ENCODE peak calls at places on chromosomes 11 and 22, in eight cellular contexts. F is H7, U is brain microvascular endothelial cell, D is tibial artery, K is ovary, Z is SK-N-MC, E is SJSA1, H is mammary epithelial cell. S is an unnamed sample.

GRCh38 chr11:2304156-2305139 is 2.6 kb downstream of the TSPAN32 start:
- DNase-seq in K (peak; percentile 34), F (peak; percentile 48), Z (no peak), H (no peak), E (no peak), D (no peak), U (no peak), S (no peak)

GRCh38 chr11:47399860-47400812 is 8.3 kb upstream of the SLC39A13 start:
- DNase-seq in K (peak; percentile 65), Z (no peak), U (no peak), D (peak; percentile 19), H (no peak), F (peak; percentile 96), E (no peak), S (no peak)

GRCh38 chr11:112421854-112422253 is 161.2 kb upstream of the PLET1 start:
- DNase-seq in U (no peak), D (no peak), H (no peak), K (no peak), Z (no peak), E (no peak), F (no peak), S (no peak)

GRCh38 chr11:43359432-43359818 is 705 bp downstream of the TTC17 start:
- DNase-seq in E (no peak), U (peak; percentile 17), H (peak; percentile 36), F (no peak), D (no peak), K (no peak), Z (no peak), S (peak; percentile 39)

GRCh38 chr22:27473533-27473932 is 328.0 kb downstream of the MN1 start:
- DNase-seq in D (no peak), Z (no peak), F (no peak), H (peak; percentile 85), U (no peak), E (no peak), K (no peak), S (no peak)

GRCh38 chr22:24271406-24271760 is 752 bp downstream of the SPECC1L start:
- DNase-seq in D (peak; percentile 64), E (no peak), Z (no peak), F (no peak), K (no peak), U (no peak), H (peak; percentile 30), S (peak; percentile 41)

GRCh38 chr11:3904228-3904627 is 48.8 kb downstream of the STIM1 start:
- DNase-seq in K (no peak), U (no peak), H (peak; percentile 66), Z (no peak), F (no peak), D (no peak), E (peak; percentile 33), S (no peak)

GRCh38 chr22:25903294-25903693 is 161.3 kb downstream of the MYO18B start:
- DNase-seq in K (no peak), U (no peak), Z (no peak), D (no peak), E (no peak), F (peak; percentile 82), H (no peak), S (no peak)

GRCh38 chr22:20957691-20958440 is 9.2 kb upstream of the AIFM3 start:
- DNase-seq in E (no peak), H (no peak), K (no peak), D (no peak), U (no peak), F (peak; percentile 89), Z (no peak), S (no peak)

GRCh38 chr22:29312218-29313125 is 3.0 kb downstream of the RASL10A start:
- DNase-seq in H (no peak), F (peak; percentile 47), Z (no peak), K (peak; percentile 41), E (no peak), U (no peak), D (no peak), S (no peak)

GRCh38 chr22:29310065-29310862 is 3.8 kb downstream of the GAS2L1 start:
- DNase-seq in F (no peak), D (no peak), U (no peak), E (no peak), K (no peak), H (peak; percentile 26), Z (no peak), S (no peak)

GRCh38 chr22:29311468-29312217 is 3.9 kb downstream of the RASL10A start:
- DNase-seq in F (peak; percentile 63), E (no peak), U (no peak), H (no peak), K (no peak), Z (no peak), D (no peak), S (no peak)

GRCh38 chr22:29309332-29310064 is 3.0 kb downstream of the GAS2L1 start:
- DNase-seq in K (peak; percentile 47), H (no peak), F (peak; percentile 58), U (no peak), E (no peak), Z (no peak), D (peak; percentile 56), S (no peak)

DNA sequence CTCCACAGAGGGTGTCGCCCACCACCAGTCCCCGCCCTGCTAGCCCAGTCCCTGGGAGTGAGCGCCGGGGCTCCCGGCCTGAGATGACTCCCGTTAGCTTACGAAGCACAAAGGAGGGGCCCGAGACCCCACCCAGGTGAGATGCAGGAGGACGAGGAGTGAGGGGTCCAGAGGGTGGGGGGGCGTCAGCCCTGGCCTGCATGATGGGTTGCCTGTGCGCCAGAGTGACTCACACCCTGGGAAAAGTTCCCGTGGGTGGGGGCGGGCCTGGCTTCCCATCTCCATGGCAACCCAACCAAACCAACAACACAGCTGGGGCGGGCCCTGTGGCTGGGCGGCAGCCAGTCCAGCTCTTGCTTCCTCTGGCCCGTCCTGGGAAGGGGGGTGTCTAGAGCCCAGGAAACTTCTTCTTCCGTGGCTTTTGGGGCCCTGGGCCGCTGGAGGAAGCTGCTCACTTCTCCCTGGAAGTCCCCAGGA is 4.5 kb downstream of the GAS2L1 start:
- DNase-seq in Z (no peak), D (peak; percentile 98), F (peak; percentile 94), H (peak; percentile 94), U (peak; percentile 98), K (peak; percentile 99), E (peak; percentile 90), S (peak; percentile 99)
- H3K4me3 ChIP-seq in Z (no peak overlapping the region), D (peak overlapping the region; percentile 32), F (no peak overlapping the region), H (no peak overlapping the region), U (peak overlapping the region; percentile 22), K (no peak overlapping the region), E (no peak overlapping the region), S (peak overlapping the region; percentile 18)

DNA sequence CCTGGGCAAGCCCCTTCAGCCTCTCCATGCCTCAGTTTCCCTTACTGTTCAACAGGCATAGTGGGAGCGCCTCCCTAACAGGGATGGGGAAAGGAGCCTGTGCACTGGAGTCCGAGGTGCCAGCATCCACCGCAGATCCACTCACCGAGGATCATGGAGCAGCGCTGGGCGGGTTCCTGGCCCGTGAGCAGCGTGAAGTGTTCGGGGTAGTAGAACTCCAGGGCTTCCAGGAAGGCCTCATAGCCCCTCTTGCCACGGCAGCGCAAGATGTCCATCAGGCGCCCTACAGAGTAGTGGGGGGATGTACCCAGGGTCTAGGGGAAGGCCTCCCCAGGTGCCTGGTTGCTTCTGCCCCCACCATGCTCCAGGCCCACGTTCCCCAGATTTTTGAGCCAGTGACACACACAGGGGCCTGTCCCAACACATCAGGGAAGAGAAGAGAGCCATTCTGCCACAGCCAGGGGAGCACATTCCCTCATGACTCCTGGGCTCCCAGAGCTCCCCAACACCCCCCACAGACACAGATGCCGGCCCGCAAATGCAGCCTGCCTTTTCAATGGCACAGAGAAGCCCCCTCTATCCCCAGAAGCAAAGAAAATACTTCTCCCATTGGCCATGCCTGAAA is 1.3 kb downstream of the CARD10 start:
- DNase-seq in D (no peak), F (peak; percentile 56), K (no peak), Z (no peak), E (no peak), H (peak; percentile 77), U (no peak), S (no peak)
- H3K4me3 ChIP-seq in D (peak overlapping the region; percentile 49), F (no peak overlapping the region), K (no peak overlapping the region), Z (no peak overlapping the region), E (peak overlapping the region; percentile 94), H (peak overlapping the region; percentile 76), U (peak overlapping the region; percentile 64), S (peak overlapping the region; percentile 65)

GRCh38 chr11:69539416-69540117 is 58.1 kb downstream of the LINC01488 start:
- DNase-seq in U (no peak), Z (no peak), F (peak; percentile 56), E (no peak), K (no peak), D (peak; percentile 60), H (no peak), S (no peak)
- H3K4me3 ChIP-seq in U (no peak overlapping the region), Z (no peak overlapping the region), F (no peak overlapping the region), E (no peak overlapping the region), K (no peak overlapping the region), D (peak overlapping the region; percentile 1), H (no peak overlapping the region), S (no peak overlapping the region)

DNA sequence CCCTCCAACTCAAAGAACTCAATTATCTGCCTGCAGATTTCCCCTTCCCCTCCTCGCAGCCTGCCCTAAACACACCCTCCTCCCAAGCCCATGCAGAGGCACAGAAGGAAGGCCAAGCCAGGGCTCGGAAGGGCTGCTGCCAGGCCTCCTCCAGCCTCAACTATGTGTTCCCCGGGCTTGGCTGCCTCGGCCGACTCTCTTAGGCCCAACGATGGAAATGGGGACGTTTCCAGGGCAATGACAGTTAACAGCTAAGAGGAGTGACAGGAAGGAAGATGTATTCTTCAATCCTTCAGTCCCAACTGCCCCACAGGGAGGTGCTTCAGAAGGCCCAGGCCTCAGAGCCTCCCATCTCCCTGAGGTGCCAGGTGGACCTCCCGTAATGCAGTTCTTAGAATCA is 104.0 kb upstream of the AKIP1 start:
- DNase-seq in D (no peak), Z (no peak), H (no peak), K (no peak), U (no peak), F (no peak), E (no peak), S (no peak)
- H3K4me3 ChIP-seq in D (peak overlapping the region; percentile 66), Z (no peak overlapping the region), H (peak overlapping the region; percentile 80), K (peak overlapping the region; percentile 76), U (no peak overlapping the region), F (no peak overlapping the region), E (no peak overlapping the region), S (no peak overlapping the region)

DNA sequence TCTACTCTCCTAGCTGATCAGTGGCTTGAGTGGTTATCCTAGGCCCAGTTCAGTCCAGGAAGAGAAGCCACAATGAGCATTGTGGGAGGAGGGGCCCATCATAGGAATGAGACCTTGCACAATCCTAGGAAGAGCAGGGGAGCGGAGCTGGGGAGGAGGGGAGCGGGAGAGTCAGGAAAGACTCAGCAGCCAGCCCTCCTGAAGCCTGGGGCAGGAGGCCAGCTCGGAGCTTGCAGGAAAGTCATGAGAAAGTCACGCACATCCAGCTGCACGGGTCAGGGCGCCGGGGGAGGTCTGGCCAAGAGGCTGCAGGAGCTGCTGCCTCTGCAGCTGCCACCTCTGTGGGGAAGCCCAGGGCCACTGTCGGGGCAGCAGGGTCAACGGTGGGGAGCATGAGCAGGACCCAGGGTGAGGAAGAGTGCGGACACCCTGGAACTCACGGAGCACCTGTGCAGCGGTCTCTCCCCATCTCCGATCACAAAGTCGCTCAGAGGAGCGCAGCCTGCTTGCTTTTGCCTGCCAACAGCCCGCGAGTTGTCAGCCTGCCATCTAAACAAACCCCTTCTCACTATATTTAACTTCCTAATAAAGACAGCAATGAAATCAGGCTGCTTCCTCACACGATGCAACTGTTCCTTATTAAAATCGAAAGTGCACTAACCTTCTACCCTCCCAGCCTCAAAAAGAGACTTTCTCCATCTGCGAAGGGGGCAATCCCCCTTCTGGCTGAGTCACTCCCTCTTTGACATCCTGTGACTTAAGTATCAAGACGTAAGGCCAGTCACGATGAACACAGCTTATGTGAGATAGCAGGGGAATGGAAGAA is 52.8 kb upstream of the RTL6 start:
- DNase-seq in D (no peak), H (peak; percentile 49), E (peak; percentile 66), F (no peak), Z (no peak), U (peak; percentile 82), K (peak; percentile 78), S (peak; percentile 94)
- H3K4me3 ChIP-seq in D (peak overlapping the region; percentile 10), H (no peak overlapping the region), E (peak overlapping the region; percentile 31), F (no peak overlapping the region), Z (no peak overlapping the region), U (peak overlapping the region; percentile 22), K (peak overlapping the region; percentile 36), S (peak overlapping the region; percentile 35)